ENCODE peak calls at places on chromosomes 3 and 15, in five cellular contexts. I, C, K, W and D are unnamed samples.

GRCh38 chr3:47001731-47002489 is 22.4 kb downstream of the NBEAL2 start:
- DNase-seq in I (no peak), C (no peak), K (no peak), W (no peak), D (peak; percentile 44)

GRCh38 chr3:46946856-46947544 is 29.5 kb downstream of the CCDC12 start:
- DNase-seq in I (no peak), C (peak; percentile 31), K (no peak), W (no peak), D (peak; percentile 69)

GRCh38 chr15:77030928-77031375 is 36.0 kb downstream of the PSTPIP1 start:
- DNase-seq in I (peak; percentile 23), C (no peak), K (no peak), W (peak; percentile 46), D (no peak)

GRCh38 chr3:194587438-194587931 is 45.7 kb downstream of the TMEM44 start:
- DNase-seq in I (no peak), C (peak; percentile 70), K (no peak), W (no peak), D (peak; percentile 33)

GRCh38 chr3:32614956-32615355 is 44.3 kb upstream of the DYNC1LI1 start:
- DNase-seq in I (no peak), C (peak; percentile 93), K (no peak), W (no peak), D (no peak)

GRCh38 chr3:14297305-14297704 is 105.1 kb upstream of the SLC6A6 start:
- DNase-seq in I (no peak), C (no peak), K (no peak), W (peak; percentile 56), D (no peak)

GRCh38 chr3:49673131-49673714 is 928 bp upstream of the APEH start:
- DNase-seq in I (no peak), C (no peak), K (peak; percentile 15), W (no peak), D (peak; percentile 25)

GRCh38 chr3:41095702-41096101 is 103.6 kb upstream of the CTNNB1 start:
- DNase-seq in I (no peak), C (no peak), K (no peak), W (no peak), D (no peak)

GRCh38 chr3:5143459-5143858 is 21.4 kb downstream of the ARL8B start:
- DNase-seq in I (no peak), C (no peak), K (no peak), W (no peak), D (no peak)

GRCh38 chr15:59994855-59995557 is 9.1 kb upstream of the FOXB1 start:
- DNase-seq in I (peak; percentile 75), C (no peak), K (peak; percentile 33), W (peak; percentile 73), D (no peak)

GRCh38 chr15:72907733-72908132 is 124.2 kb upstream of the ADPGK start:
- DNase-seq in I (no peak), C (no peak), K (no peak), W (no peak), D (no peak)

GRCh38 chr3:66441124-66441523 is 59.7 kb downstream of the LRIG1 start:
- DNase-seq in I (no peak), C (peak; percentile 72), K (no peak), W (no peak), D (peak; percentile 5)

GRCh38 chr3:160677459-160677901 is 520 bp downstream of the ARL14 start:
- DNase-seq in I (no peak), C (peak; percentile 9), K (no peak), W (no peak), D (no peak)

GRCh38 chr15:42387603-42388002 is 28.3 kb downstream of the CAPN3 start:
- DNase-seq in I (no peak), C (no peak), K (no peak), W (no peak), D (no peak)

GRCh38 chr3:149655826-149656599 is 1.8 kb downstream of the WWTR1 start:
- DNase-seq in I (no peak), C (no peak), K (no peak), W (no peak), D (no peak)

GRCh38 chr15:69758291-69758771 is 305.7 kb downstream of the RPLP1 start:
- DNase-seq in I (no peak), C (peak; percentile 21), K (no peak), W (no peak), D (peak; percentile 73)

GRCh38 chr3:14771593-14772497 is 46.9 kb upstream of the FGD5 start:
- DNase-seq in I (no peak), C (no peak), K (no peak), W (no peak), D (peak; percentile 7)

DNA sequence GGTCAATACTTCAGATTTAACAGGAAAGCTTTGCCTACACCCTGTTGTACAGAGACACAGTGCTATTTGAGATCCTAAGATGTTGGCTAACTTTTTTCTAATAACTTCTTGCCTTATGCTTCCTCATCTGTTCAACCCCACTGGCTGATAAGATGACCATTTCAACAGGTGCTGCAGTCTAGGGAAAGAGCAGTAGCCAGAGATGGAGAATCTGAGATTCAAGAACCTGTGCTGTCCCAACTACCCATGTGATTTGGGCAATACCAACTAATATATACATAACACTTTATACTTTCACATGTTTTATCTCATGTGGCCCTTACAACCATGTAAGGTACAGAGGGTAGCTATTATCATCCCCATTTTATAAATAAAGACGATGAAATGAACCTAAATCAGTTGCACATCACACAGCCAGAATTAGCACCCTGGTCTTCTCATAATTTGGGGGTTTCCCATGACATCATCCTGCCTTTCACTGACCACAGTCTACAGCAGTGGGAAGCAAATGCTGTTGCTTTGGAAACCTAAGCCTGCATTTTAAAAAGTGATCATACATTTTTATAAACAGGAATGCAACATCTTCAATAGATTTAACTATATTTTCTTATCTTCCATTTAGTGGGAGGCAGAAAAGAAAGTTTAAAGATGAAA is 9.7 kb downstream of the TTC23 start:
- DNase-seq in I (no peak), C (peak; percentile 59), K (no peak), W (no peak), D (no peak)
- H2AFZ ChIP-seq in I (no peak overlapping the region), C (no peak overlapping the region), K (no peak overlapping the region), W (no peak overlapping the region), D (no peak overlapping the region)

DNA sequence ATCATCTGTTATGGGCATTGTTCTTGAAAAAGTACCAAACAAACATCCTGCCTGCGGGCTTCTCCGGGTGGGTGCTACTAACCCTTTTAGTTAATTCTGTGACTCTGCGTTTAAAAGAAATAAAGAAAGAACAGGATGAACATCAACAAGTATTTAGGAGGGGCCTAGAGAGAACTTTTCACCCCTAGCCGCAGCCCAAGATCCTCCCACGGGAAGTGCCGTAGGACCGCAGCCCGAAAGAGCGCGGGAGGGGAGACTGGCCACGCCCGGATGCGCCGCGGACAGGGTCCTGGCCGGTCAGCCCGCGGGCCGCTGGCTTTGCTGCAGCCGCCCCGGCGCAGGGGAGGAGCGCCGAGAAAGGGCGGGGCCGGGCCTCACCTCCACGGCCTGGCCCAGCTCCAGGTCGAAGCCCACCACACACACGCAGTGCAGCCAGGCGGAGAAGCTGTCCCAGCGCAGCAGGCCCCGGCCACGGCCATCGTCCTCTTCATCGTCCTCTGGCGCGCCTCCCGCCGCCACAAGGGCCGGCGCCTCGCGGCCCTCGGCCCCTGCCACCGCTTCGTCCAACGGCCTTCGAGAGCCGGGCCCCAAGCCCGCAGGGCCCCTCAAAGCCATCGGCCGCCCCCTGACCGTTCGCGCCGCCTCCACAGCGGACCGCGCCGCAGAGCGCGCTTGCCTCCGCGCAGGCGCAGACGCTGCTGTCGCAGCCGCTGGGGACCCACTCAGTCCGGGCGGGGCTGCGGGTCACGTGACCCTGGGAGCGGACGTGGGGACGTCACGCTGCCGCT is at the start of gene DENND6A:
- DNase-seq in I (peak; percentile 91), C (peak; percentile 86), K (peak; percentile 91), W (peak; percentile 93), D (peak; percentile 99)
- H4K91ac ChIP-seq in I (no peak within 1 kb of the TSS), C (peak within 1 kb of the TSS; percentile 73), K (no peak within 1 kb of the TSS), W (no peak within 1 kb of the TSS), D (peak within 1 kb of the TSS; percentile 99)

GRCh38 chr3:25783661-25784512 is 644 bp upstream of the NGLY1 start:
- DNase-seq in I (peak; percentile 86), C (peak; percentile 18), K (peak; percentile 63), W (no peak), D (peak; percentile 14)
- H3K4me2 ChIP-seq in I (peak overlapping the region; percentile 69), C (peak overlapping the region; percentile 84), K (peak overlapping the region; percentile 48), W (peak overlapping the region; percentile 86), D (peak overlapping the region; percentile 90)

DNA sequence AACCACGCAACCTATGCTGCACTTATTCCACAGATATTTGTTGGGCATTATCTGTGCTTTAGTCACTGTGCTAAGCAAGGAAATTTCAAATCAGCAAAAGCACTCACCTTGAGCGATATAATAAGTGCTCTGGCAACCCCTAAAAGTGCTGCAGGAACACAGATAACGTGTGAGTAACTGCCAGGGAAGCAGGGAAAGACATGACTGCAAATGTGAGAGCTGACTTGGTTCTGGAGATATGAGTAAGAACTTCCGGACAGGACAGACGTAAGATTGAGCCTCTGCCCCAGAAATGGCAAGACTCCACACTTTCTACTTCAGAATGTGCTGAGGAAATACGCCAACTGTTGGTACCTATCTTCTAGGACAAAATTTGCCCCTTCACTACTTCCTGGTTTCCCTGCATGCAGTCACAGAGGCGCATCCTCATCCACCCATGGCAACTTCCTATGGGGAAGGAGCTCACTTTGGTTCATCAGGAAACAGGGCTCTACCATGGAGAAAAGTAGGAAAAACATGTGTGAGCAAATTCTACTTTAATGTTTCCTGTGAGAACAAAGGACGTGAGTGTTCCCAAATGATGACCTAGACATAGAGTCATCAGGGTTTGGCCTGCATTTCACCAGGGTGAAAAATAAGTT is 41.7 kb downstream of the AQP9 start:
- DNase-seq in I (no peak), C (peak; percentile 19), K (no peak), W (no peak), D (peak; percentile 9)
- H2AFZ ChIP-seq in I (no peak overlapping the region), C (no peak overlapping the region), K (no peak overlapping the region), W (no peak overlapping the region), D (no peak overlapping the region)

DNA sequence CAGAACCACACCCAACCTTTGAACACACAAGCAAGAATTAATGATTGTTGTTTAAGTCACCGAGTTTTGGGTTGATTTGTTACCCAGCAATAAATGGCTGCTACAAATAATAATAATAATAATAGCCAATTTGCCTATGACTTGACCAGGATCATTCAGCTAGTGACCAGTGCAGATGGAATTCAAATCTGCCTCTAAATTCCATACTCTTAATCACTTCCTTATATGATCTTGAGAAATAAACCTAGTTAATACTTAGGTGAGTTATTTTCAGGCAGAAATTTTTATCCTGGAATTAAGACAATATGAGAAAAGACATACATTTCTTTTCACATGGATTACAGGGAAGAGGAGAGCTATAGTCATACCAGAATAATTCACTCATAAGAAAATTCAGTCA is 116.0 kb upstream of the GALNT15 start:
- DNase-seq in I (no peak), C (peak; percentile 60), K (no peak), W (no peak), D (no peak)
- H4K91ac ChIP-seq in I (no peak overlapping the region), C (peak overlapping the region; percentile 100), K (no peak overlapping the region), W (no peak overlapping the region), D (no peak overlapping the region)

DNA sequence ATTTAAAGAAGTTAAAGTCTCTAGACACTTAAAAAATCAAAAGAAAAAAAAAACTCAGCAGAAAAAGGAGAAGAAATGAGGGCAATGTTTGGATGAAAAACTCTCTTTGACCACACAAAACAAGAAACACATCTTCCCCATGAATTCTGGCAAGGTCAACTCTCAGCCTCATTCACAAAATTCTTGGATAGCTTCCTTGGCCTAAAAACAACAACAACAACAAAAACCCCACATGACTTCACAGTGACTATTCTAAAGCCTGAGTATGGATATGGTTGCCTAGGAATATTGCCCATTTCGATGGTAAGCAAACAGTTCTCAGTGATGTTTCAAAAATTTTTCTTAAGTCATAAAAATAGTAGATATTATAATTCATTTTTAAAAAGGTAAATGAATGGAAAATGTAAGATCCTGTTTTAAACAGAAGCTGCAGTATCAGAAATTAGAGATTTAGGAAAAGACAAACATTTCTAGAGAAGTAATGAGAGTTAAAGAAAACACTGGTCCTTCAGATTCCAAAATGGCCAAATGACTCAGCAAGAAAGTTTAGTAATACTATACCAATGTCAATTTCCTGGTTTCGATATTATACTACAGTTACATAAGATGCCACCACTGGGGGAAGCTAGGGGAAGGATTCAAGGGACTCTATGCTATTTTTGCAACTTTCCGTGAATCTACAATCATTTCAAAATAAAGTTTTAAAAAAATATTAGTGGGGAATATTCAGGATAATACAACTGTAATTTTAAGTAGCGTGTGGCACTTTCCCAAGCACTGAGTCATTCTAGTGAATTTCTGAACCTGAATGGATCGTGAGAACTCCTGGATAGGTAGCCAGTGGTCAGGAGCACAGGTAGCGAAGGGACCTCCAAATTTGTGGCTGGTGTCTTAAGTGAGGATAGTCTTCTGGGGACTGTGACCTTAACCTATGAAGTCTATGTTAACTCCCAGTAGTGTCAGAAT is 37.8 kb downstream of the TMCC1 start:
- DNase-seq in I (no peak), C (peak; percentile 68), K (no peak), W (no peak), D (no peak)
- H3K4me2 ChIP-seq in I (no peak overlapping the region), C (peak overlapping the region; percentile 78), K (no peak overlapping the region), W (no peak overlapping the region), D (no peak overlapping the region)